ENCODE peak calls at places on chromosome 17, in ten cellular contexts. R is prostate gland, O is esophagus squamous epithelium, K is ovary, M is stomach, V is lower leg skin, J is sigmoid colon, C is breast epithelium, Y is endothelial cell of umbilical vein, E is body of pancreas. X is an unnamed sample.

GRCh38 chr17:2123467-2124251 is 68.8 kb downstream of the HIC1 start:
- DNase-seq in R (no peak), O (no peak), K (peak; percentile 24), M (no peak), V (peak; percentile 79), J (no peak), C (no peak), Y (peak; percentile 55), E (no peak), X (no peak)

GRCh38 chr17:1379208-1379929 is 20.7 kb downstream of the YWHAE start:
- DNase-seq in R (no peak), O (no peak), K (no peak), M (no peak), V (peak; percentile 58), J (no peak), C (no peak), Y (no peak), E (no peak), X (no peak)

GRCh38 chr17:63966646-63967265 is 6.0 kb downstream of the SCN4A start:
- DNase-seq in R (no peak), O (no peak), K (no peak), M (no peak), V (no peak), J (no peak), C (no peak), Y (no peak), E (no peak), X (no peak)

GRCh38 chr17:72192409-72193192 is 71.8 kb downstream of the SOX9 start:
- DNase-seq in R (no peak), O (no peak), K (no peak), M (no peak), V (no peak), J (no peak), C (no peak), Y (no peak), E (no peak), X (peak; percentile 43)

GRCh38 chr17:74924250-74924948 is at the start of gene OTOP2:
- DNase-seq in R (no peak), O (no peak), K (no peak), M (no peak), V (no peak), J (no peak), C (no peak), Y (no peak), E (no peak), X (no peak)

GRCh38 chr17:3762922-3763776 is 37.8 kb downstream of the ITGAE start:
- DNase-seq in R (no peak), O (no peak), K (no peak), M (no peak), V (no peak), J (no peak), C (no peak), Y (no peak), E (no peak), X (no peak)

GRCh38 chr17:17120716-17121115 is 78.5 kb downstream of the MPRIP start:
- DNase-seq in R (no peak), O (no peak), K (peak; percentile 38), M (no peak), V (no peak), J (no peak), C (no peak), Y (no peak), E (no peak), X (no peak)

GRCh38 chr17:80294210-80294609 is 33.6 kb downstream of the RNF213 start:
- DNase-seq in R (no peak), O (no peak), K (no peak), M (no peak), V (no peak), J (no peak), C (no peak), Y (no peak), E (no peak), X (no peak)

GRCh38 chr17:652310-652709 is 62.3 kb downstream of the VPS53 start:
- DNase-seq in R (no peak), O (no peak), K (no peak), M (no peak), V (peak; percentile 95), J (peak; percentile 96), C (peak; percentile 53), Y (no peak), E (peak; percentile 51), X (no peak)

GRCh38 chr17:50363217-50364060 is 9.5 kb downstream of the MRPL27 start:
- DNase-seq in R (no peak), O (no peak), K (peak; percentile 46), M (no peak), V (peak; percentile 46), J (peak; percentile 56), C (no peak), Y (peak; percentile 25), E (no peak), X (no peak)

GRCh38 chr17:82216301-82217119 is 3.9 kb upstream of the CCDC57 start:
- DNase-seq in R (peak; percentile 63), O (no peak), K (no peak), M (peak; percentile 89), V (peak; percentile 95), J (peak; percentile 83), C (peak; percentile 66), Y (peak; percentile 43), E (peak; percentile 91), X (peak; percentile 77)

GRCh38 chr17:82215972-82216300 is 3.3 kb upstream of the CCDC57 start:
- DNase-seq in R (no peak), O (no peak), K (no peak), M (no peak), V (no peak), J (no peak), C (no peak), Y (no peak), E (no peak), X (no peak)

GRCh38 chr17:82217530-82218204 is 5.0 kb upstream of the CCDC57 start:
- DNase-seq in R (no peak), O (no peak), K (no peak), M (peak; percentile 63), V (peak; percentile 91), J (peak; percentile 83), C (no peak), Y (peak; percentile 79), E (peak; percentile 50), X (peak; percentile 67)

GRCh38 chr17:82218349-82219075 is 5.9 kb upstream of the CCDC57 start:
- DNase-seq in R (no peak), O (no peak), K (no peak), M (no peak), V (peak; percentile 69), J (no peak), C (no peak), Y (no peak), E (no peak), X (no peak)

GRCh38 chr17:82217120-82217529 is 4.5 kb upstream of the CCDC57 start:
- DNase-seq in R (no peak), O (no peak), K (no peak), M (no peak), V (peak; percentile 88), J (peak; percentile 68), C (no peak), Y (no peak), E (peak; percentile 32), X (peak; percentile 59)
- TF ChIP-seq POLR2A in R (no peak), O (no peak), K (no peak), M (no peak), V (no peak), J (no peak), C (no peak), Y (no peak), E (no peak), X (no peak)

DNA sequence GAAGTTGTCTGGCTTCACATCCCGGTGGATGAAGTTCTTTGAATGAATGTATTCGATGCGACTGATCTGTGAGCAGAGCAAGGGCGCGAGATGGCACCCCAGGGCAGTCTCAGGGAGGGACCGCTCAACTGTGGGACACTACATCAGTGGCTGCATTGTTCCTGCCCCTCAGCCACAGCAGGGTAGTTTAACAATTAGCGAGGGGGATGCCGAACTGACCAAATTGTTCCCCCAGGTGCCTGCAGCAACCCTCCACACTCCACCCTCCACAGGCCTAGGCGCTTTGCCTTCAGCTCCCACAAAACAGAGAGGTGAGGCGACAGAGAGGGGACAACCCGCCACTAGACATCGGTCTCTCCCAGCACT is 20.3 kb downstream of the CSNK1D start:
- DNase-seq in R (no peak), O (no peak), K (no peak), M (no peak), V (no peak), J (no peak), C (no peak), Y (no peak), E (no peak), X (no peak)
- TF ChIP-seq POLR2A in R (no peak), O (no peak), K (no peak), M (no peak), V (no peak), J (no peak), C (no peak), Y (no peak), E (no peak), X (no peak)

DNA sequence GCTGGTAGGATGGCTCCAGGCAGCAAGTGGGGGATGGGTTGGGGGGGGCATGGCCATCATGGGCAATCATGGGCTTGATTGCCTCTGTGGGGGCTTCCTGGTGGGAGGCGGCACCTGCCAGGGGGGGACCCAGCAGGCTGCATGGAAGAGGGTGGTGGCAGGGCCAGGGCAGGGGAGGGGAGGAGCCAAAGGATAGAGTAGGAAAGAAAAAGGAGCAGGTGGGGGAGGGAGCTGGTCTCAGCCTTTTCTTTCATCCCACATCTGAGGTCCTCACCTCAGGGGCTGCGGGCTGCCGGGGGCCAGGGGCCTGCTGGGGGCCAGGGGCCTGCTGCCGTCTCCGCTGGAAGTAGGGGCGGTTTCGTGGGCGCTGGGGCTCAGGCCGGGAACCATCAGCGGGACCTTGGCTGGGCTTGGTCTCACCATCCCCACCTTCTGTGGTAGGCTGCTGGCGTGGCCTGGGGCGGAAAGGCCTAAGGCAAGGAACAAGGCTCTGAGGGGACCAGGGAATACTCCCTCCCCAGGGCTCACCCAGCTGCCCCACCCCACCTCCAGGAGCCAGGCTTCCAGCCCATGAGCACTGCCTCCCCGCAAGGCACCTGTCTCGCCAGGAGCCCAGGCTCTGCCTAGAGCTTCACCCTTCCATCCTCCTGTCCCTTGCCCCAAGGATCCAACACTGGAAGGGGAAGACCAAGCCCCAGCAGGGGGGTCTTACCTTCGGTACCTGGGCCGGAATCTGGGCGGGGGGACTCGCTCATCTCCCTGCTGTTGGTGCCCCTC is 5.0 kb downstream of the YBX2 start:
- DNase-seq in R (no peak), O (no peak), K (no peak), M (no peak), V (no peak), J (no peak), C (no peak), Y (no peak), E (no peak), X (no peak)
- TF ChIP-seq POLR2A in R (no peak), O (no peak), K (no peak), M (no peak), V (no peak), J (no peak), C (no peak), Y (no peak), E (no peak), X (no peak)

DNA sequence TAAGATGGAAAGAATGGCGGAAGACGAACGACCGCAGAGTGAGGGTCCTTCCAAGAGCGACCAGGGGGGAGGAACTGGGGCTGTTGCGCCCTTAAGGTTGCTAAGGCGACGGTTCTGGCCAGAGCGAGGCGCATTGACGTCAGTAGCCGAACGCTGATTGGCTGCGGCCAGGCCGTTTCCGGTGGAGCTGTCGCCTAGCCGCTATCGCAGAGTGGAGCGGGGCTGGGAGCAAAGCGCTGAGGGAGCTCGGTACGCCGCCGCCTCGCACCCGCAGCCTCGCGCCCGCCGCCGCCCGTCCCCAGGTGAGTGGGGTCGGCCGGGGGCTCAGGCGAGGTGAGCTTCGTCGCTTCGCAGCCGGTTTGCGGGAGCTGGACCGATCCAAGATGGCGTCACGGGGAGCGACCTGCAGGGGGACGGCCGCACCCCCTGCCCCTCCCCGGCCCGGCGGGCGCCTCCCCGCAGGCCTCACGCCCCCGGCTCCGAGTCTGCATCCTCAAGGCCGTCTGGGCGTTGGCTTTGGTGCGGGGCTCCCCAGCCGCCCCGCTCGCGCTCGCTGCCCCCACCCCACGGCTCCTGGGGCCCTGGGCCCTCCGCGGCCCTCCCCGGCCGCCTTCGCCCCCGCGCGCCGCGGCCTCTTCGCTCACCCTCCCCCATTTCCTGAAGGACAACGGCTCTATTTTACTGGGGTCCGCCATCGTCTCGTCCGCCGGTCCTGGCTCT is at the start of gene PRKAR1A:
- DNase-seq in R (peak; percentile 96), O (peak; percentile 70), K (peak; percentile 96), M (peak; percentile 95), V (peak; percentile 99), J (peak; percentile 98), C (peak; percentile 91), Y (peak; percentile 95), E (peak; percentile 94), X (peak; percentile 97)
- TF ChIP-seq POLR2A in R (peak; percentile 90), O (no peak), K (peak; percentile 97), M (peak; percentile 65), V (no peak), J (peak; percentile 84), C (peak; percentile 80), Y (peak; percentile 92), E (peak; percentile 79), X (peak; percentile 80)